ENCODE peak calls at places on chromosomes 11 and 22, in eight cellular contexts. L is upper lobe of right lung, T is AG04450, S is astrocyte of the cerebellum, I is suprapubic skin, X is NB4, U is epithelial cell of proximal tubule, M is colonic mucosa. W is an unnamed sample.

GRCh38 chr11:118910309-118911112 is 15.2 kb downstream of the BCL9L start:
- DNase-seq in L (peak), T (peak), S (peak), I (no peak), X (no peak), U (no peak), M (no peak), W (peak)

GRCh38 chr11:64241430-64242153 is 697 bp downstream of the FKBP2 start:
- DNase-seq in L (peak), T (peak), S (peak), I (peak), X (peak), U (peak), M (peak), W (peak)

GRCh38 chr11:79092791-79093313 is 348.0 kb downstream of the TENM4 start:
- DNase-seq in L (no peak), T (peak), S (peak), I (no peak), X (peak), U (peak), M (no peak), W (no peak)

GRCh38 chr11:133082453-133082781 is 449.9 kb downstream of the OPCML start:
- DNase-seq in L (no peak), T (no peak), S (no peak), I (peak), X (peak), U (no peak), M (peak), W (peak)

GRCh38 chr11:111189466-111189865 is 56.1 kb upstream of the POU2AF2 start:
- DNase-seq in L (no peak), T (no peak), S (no peak), I (no peak), X (no peak), U (no peak), M (no peak), W (no peak)

GRCh38 chr11:11531127-11531526 is 90.7 kb downstream of the GALNT18 start:
- DNase-seq in L (no peak), T (no peak), S (no peak), I (no peak), X (no peak), U (no peak), M (no peak), W (no peak)

GRCh38 chr11:107999759-108000455 is 8.8 kb upstream of the CUL5 start:
- DNase-seq in L (no peak), T (no peak), S (peak), I (no peak), X (peak), U (no peak), M (no peak), W (peak)

GRCh38 chr11:123069878-123070821 is 8.2 kb upstream of the HSPA8 start:
- DNase-seq in L (no peak), T (no peak), S (no peak), I (no peak), X (peak), U (no peak), M (no peak), W (no peak)

GRCh38 chr22:39300198-39300830 is 19.1 kb downstream of the RPL3 start:
- DNase-seq in L (peak), T (no peak), S (no peak), I (no peak), X (peak), U (no peak), M (no peak), W (no peak)

DNA sequence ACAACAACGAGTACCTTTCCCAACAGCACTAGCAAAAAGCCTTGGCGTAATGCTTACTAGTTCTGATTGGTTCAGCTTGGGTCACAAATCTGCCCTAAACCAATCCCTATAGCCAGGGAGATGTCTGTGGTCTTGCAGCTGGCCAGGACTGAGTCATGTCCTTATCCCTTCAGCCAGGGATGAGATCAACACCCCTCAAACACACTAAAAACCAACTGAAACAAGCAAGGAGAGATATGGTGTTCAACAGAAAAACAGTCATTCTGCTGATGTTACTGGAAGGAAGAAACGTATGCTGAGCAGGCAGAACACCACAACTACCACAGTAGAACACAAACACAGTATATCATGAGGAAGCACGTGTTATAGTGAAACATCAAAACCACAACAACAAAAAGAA is 375.6 kb downstream of the LARGE1 start:
- DNase-seq in L (no peak), T (no peak), S (no peak), I (no peak), X (peak), U (no peak), M (no peak), W (no peak)
- H3K4me3 ChIP-seq in L (no peak), T (no peak), S (no peak), I (no peak), X (no peak), U (no peak), M (no peak), W (no peak)

GRCh38 chr22:38239101-38239761 is 33.6 kb downstream of the TMEM184B start:
- DNase-seq in L (peak), T (peak), S (no peak), I (no peak), X (no peak), U (no peak), M (no peak), W (no peak)
- TF ChIP-seq CTCF in L (peak), T (peak), S (peak), I (no peak), X (no peak), U (peak), M (no peak), W (no peak)

DNA sequence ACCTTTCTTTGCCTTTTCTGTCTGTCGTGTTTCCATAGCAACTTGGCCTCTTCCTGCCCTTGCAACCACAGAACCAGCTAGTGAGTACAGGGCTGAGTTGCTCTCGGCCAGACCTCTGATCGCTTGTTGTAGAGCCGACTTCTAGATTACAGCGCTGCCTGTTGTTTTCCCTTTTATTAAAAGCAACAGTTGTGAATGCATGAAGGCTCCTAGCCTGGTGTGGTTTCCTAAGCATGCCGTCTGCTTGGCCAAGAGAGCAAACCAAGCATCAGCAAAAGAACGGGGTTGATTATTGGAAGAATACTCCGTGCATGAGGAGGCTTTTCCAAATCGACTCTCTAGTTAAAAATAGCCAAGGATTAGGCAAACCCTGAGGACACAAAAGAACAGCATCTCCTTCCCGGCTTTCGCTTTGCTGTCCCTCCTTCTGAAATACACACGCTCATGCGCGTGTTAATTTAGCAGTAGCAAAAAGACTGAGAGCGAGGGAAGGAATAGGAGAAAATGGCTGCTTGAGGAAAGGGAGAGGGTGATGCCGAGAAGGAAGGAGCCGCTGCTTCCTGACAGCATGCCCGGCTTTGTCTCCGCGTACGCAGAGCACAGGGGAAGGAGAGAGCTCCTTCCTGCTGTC is 71.5 kb upstream of the TTC12 start:
- DNase-seq in L (no peak), T (no peak), S (peak), I (no peak), X (no peak), U (no peak), M (no peak), W (no peak)
- H3K4me3 ChIP-seq in L (peak), T (peak), S (peak), I (peak), X (no peak), U (no peak), M (peak), W (no peak)

GRCh38 chr22:37621352-37621860 is 12.8 kb downstream of the GGA1 start:
- DNase-seq in L (no peak), T (no peak), S (no peak), I (peak), X (no peak), U (no peak), M (no peak), W (no peak)

GRCh38 chr22:37625737-37626136 is 13.7 kb upstream of the SH3BP1 start:
- DNase-seq in L (no peak), T (no peak), S (no peak), I (no peak), X (no peak), U (no peak), M (no peak), W (no peak)

GRCh38 chr22:37624017-37624365 is 15.4 kb downstream of the GGA1 start:
- DNase-seq in L (peak), T (no peak), S (no peak), I (no peak), X (no peak), U (no peak), M (peak), W (no peak)

GRCh38 chr22:37624876-37625275 is 14.6 kb upstream of the SH3BP1 start:
- DNase-seq in L (no peak), T (no peak), S (no peak), I (no peak), X (no peak), U (no peak), M (no peak), W (no peak)

GRCh38 chr22:37623075-37624016 is 14.7 kb downstream of the GGA1 start:
- DNase-seq in L (peak), T (no peak), S (no peak), I (no peak), X (peak), U (no peak), M (peak), W (peak)
- TF ChIP-seq CTCF in L (peak), T (peak), S (peak), I (no peak), X (peak), U (peak), M (peak), W (peak)

DNA sequence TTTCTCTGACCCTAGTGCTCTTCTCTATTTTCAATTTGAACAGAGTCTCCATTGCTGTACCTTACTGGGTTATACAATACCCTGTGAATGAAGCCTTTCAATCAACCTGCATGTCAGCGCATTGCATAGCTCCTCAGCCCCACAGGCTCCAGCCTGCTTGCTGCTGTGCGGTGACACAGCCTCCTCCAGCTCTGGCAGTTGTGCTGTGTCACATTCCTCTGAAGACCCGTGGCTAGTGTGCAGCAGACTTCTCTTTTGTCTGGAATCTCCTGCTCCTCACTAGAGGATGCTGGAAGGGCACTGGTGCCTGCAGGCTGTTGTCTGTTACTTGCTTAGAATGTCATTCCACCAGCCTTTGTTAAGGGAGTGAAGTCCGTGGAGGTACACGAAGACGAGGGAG is 390.1 kb upstream of the B3GAT1 start:
- DNase-seq in L (no peak), T (no peak), S (no peak), I (no peak), X (no peak), U (no peak), M (no peak), W (peak)
- H3K4me3 ChIP-seq in L (no peak), T (no peak), S (no peak), I (no peak), X (no peak), U (no peak), M (no peak), W (no peak)

DNA sequence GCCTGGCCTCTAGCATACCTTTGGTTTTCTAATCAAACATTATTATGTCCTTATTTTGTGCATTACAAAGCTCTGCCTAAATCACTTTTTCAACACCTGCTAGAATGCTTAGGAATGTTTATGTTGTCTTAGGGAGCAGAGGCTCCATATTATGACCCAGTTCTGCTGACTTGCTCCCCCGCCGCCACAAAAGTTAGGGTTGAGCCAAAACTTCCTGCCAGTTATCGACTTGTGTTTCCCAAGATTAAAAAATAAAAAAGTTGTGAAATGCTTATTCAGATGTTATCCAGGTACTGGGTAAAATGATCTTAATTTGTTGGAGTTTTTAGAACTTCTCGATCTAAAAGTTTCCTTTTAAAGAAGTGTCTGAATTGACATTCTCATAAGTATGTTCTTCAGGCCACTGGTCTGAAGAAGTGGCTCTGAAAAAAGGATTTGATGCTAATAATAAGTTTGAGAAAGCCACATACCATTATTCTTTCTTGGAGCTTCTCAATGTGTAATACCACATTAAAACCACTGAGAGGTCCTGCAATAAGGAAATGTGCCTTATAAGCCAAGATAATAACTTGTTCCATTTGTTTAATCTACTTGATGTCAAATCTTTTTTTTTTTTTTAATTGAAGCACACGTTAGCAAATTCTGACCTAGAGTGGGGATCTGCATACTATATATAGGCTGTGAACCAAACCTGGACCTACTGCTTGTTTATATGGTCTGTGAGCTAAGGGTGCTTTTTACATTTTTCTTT is 2.2 kb downstream of the RNF185 start:
- DNase-seq in L (peak), T (no peak), S (no peak), I (no peak), X (no peak), U (no peak), M (no peak), W (no peak)
- TF ChIP-seq CTCF in L (peak), T (no peak), S (no peak), I (peak), X (no peak), U (peak), M (no peak), W (no peak)

GRCh38 chr22:46296257-46297150 is at the start of gene GTSE1:
- DNase-seq in L (peak), T (peak), S (peak), I (peak), X (peak), U (peak), M (peak), W (peak)
- H3K4me3 ChIP-seq in L (peak), T (peak), S (peak), I (peak), X (peak), U (peak), M (peak), W (peak)